ENCODE peak calls at places on chromosomes 5 and 9, in seven cellular contexts. A is neural progenitor cell, X is choroid plexus epithelial cell, V is lower lobe of right lung, T is spleen, H is fibroblast of the aortic adventitia, C is ovary. D is an unnamed sample.

GRCh38 chr9:96245399-96245798 is 56.6 kb downstream of the HSD17B3 start:
- DNase-seq in X (no peak), C (no peak), V (no peak), T (no peak), A (peak), H (no peak), D (no peak)

GRCh38 chr5:51664491-51665294 is 281.4 kb downstream of the ISL1 start:
- DNase-seq in V (no peak), C (no peak), X (no peak), A (peak), H (no peak), T (no peak), D (no peak)

GRCh38 chr5:86360801-86361200 is 256.9 kb upstream of the COX7C start:
- DNase-seq in X (no peak), C (no peak), T (no peak), H (no peak), A (no peak), V (no peak), D (no peak)

GRCh38 chr5:90740244-90740799 is 181.7 kb downstream of the ADGRV1 start:
- DNase-seq in T (no peak), X (no peak), V (no peak), A (no peak), C (no peak), H (no peak), D (peak)

GRCh38 chr9:74742792-74743389 is 144.8 kb downstream of the TRPM6 start:
- DNase-seq in V (no peak), A (peak), H (peak), X (peak), T (no peak), C (no peak), D (no peak)

GRCh38 chr9:31394040-31394473 is 990.4 kb upstream of the ACO1 start:
- DNase-seq in V (no peak), A (no peak), C (no peak), X (peak), T (no peak), H (no peak), D (no peak)

GRCh38 chr5:110441035-110441434 is 285.4 kb downstream of the TMEM232 start:
- DNase-seq in H (peak), A (peak), C (no peak), T (no peak), X (peak), V (no peak), D (peak)

GRCh38 chr5:16609412-16609811 is 7.4 kb downstream of the RETREG1 start:
- DNase-seq in V (no peak), A (peak), X (no peak), T (no peak), C (no peak), H (no peak), D (no peak)

GRCh38 chr5:68161156-68161555 is 54.4 kb upstream of the PIK3R1 start:
- DNase-seq in C (no peak), T (no peak), H (no peak), X (no peak), V (no peak), A (no peak), D (no peak)

DNA sequence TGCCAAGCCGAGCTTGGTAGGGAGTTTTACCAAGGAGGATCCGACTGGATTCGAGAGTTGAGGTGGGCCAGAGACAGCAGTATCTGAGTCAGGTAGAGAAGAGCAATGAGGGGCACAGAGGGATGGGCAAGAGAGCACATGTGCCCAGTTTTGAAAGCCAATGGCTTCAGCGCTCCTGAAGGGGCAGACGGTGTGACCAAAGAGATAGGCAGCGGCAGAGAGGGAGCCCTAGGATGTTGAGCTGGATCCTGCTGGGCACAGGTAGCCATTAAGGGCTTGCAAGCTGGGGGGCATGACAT is 941 bp downstream of the FGFR4 start:
- DNase-seq in T (no peak), A (no peak), C (no peak), V (no peak), H (no peak), X (no peak), D (no peak)
- H3K4me3 ChIP-seq in T (peak), A (peak), C (no peak), V (peak), H (no peak), X (no peak), D (peak)

GRCh38 chr5:136080483-136081180 is 51.8 kb downstream of the TGFBI start:
- DNase-seq in T (peak), C (peak), A (peak), X (peak), H (peak), V (peak), D (no peak)

GRCh38 chr5:136077046-136077445 is 48.3 kb downstream of the TGFBI start:
- DNase-seq in A (no peak), H (no peak), X (no peak), T (no peak), C (no peak), V (no peak), D (no peak)

GRCh38 chr5:136080113-136080482 is 51.3 kb downstream of the TGFBI start:
- DNase-seq in C (no peak), V (no peak), X (no peak), T (no peak), H (no peak), A (peak), D (no peak)

GRCh38 chr5:136081192-136081591 is 51.5 kb upstream of the SMAD5 start:
- DNase-seq in V (no peak), C (no peak), X (no peak), A (no peak), H (no peak), T (no peak), D (no peak)

DNA sequence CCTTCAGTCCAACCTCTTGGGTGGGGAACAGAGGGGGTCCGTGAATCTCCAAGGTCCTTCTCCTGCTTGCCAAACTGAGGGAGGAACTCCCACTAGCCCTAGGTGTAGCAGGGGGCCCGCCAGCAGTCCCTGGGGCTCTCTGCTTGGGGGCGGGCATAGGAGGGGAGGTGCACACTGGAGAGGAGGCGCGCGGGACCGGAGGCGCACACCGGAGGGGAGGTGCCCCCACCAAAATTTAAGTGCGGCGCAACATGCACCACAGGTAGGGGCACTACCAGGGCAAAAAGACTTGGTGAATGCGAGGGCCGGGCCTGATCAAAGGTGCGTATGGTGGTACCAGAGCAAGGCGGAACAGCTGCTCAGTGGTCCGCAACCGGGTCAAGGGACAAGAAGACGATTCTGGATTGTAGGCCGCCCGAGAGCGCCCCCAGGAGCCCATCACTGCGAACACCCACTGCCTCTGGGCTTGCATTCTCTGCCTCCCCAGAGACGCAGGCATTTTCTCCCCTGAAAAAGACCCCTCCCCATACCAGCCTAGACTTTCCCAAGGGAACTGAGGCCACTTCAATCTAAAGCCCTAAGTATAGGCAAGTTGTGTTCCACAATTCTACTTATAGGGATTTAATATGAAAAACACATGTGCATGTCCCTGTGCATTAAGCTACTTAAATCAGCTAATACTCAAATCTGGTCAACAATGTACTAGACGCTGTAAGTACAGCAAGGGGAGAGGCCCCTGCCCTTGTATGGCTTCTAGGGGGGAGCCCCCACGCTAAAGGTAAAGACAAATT is 50.6 kb downstream of the TGFBI start:
- DNase-seq in C (peak), A (peak), X (no peak), H (no peak), T (no peak), V (no peak), D (no peak)
- TF ChIP-seq CTCF in C (no peak), A (peak), X (peak), H (no peak), T (no peak), V (peak), D (no peak)

DNA sequence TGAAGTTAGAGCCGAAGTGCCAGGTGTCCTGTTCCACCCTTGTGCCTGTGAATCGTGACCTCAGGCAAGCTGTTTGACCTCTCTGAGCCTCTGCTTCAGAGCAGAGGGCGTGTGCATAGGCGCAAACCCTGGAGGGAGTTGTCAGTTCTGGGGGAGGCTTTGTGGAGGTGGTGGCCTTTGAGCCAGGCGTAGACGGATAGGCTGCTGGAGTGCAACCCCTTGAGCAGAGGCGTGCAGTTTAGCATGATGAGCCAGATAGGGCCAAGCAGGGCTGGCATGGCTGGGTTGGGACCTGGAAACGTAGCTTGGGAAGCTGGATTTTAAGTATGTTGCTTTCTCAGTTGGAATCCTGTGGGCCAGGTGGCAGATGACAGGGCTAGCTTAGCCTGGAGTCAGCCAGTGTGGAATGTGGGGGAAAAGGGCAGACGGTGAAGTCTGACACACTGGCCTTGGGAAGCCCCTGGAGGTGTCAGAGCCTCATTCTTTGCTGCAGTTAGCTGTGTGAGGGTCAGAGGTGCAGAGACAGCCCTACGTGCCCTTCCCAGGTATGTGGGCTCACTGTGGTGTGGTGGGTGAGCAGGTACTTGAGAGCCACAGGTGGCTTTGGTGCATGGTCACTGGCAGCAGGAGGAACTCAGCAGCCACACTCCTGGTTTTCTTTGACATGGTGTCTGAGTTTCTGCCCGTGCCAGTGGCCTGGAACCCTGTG is 93.4 kb downstream of the DAB2IP start:
- DNase-seq in V (no peak), X (no peak), A (peak), T (no peak), H (no peak), C (peak), D (no peak)
- H3K4me3 ChIP-seq in V (peak), X (no peak), A (no peak), T (peak), H (peak), C (peak), D (no peak)

GRCh38 chr5:8993031-8993430 is 552.8 kb downstream of the SEMA5A start:
- DNase-seq in A (peak), H (peak), V (no peak), T (no peak), C (no peak), X (peak), D (peak)
- TF ChIP-seq CTCF in A (peak), H (peak), V (peak), T (no peak), C (no peak), X (peak), D (peak)

GRCh38 chr5:143581649-143582048 is 178.2 kb upstream of the NR3C1 start:
- DNase-seq in X (no peak), V (no peak), C (no peak), A (no peak), T (no peak), H (no peak), D (no peak)

GRCh38 chr5:143582176-143582575 is 178.7 kb upstream of the NR3C1 start:
- DNase-seq in C (no peak), V (no peak), H (no peak), A (no peak), X (peak), T (no peak), D (no peak)

GRCh38 chr5:143582869-143583268 is 179.4 kb upstream of the NR3C1 start:
- DNase-seq in X (peak), C (no peak), A (no peak), H (no peak), V (no peak), T (no peak), D (no peak)

GRCh38 chr5:143581148-143581547 is 177.7 kb upstream of the NR3C1 start:
- DNase-seq in X (no peak), C (no peak), A (no peak), V (no peak), H (no peak), T (no peak), D (no peak)

GRCh38 chr5:143583385-143583784 is 179.9 kb upstream of the NR3C1 start:
- DNase-seq in V (no peak), T (no peak), H (no peak), C (no peak), X (no peak), A (no peak), D (no peak)
- H3K4me3 ChIP-seq in V (no peak), T (no peak), H (no peak), C (no peak), X (no peak), A (no peak), D (no peak)

GRCh38 chr9:128554155-128554862 is 1.9 kb downstream of the SPTAN1 start:
- DNase-seq in T (no peak), A (peak), H (peak), X (peak), V (peak), C (peak), D (no peak)
- TF ChIP-seq CTCF in T (no peak), A (peak), H (peak), X (peak), V (no peak), C (no peak), D (no peak)

DNA sequence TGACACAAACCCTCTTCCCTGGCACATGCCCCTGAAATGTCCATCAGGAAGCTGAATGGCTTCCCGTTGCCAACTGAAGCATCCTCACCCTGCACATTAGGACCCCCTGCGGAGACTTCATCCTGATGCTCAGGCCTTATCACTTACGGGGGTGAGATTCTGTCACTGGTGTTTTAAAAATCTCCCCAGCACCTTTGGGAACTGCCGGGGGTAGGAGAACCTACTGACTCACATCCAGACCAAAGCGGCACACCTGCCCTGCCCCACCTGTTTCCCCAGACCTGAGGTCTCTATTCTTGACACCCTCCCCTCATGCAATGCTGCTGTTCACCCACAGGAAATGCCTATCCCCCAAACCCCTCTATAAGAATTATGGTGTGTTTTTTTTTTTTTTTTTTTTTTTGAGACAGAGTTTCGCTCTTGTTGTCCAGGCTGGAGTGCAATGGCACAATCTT is 20.8 kb downstream of the TRAF1 start:
- DNase-seq in A (no peak), H (no peak), X (no peak), V (no peak), C (no peak), T (no peak), D (no peak)
- H3K4me3 ChIP-seq in A (no peak), H (no peak), X (no peak), V (no peak), C (no peak), T (no peak), D (no peak)

GRCh38 chr9:83231039-83231438 is 168.1 kb upstream of the RASEF start:
- DNase-seq in C (no peak), H (peak), V (no peak), A (peak), T (no peak), X (peak), D (no peak)
- TF ChIP-seq CTCF in C (no peak), H (peak), V (peak), A (peak), T (no peak), X (peak), D (peak)

DNA sequence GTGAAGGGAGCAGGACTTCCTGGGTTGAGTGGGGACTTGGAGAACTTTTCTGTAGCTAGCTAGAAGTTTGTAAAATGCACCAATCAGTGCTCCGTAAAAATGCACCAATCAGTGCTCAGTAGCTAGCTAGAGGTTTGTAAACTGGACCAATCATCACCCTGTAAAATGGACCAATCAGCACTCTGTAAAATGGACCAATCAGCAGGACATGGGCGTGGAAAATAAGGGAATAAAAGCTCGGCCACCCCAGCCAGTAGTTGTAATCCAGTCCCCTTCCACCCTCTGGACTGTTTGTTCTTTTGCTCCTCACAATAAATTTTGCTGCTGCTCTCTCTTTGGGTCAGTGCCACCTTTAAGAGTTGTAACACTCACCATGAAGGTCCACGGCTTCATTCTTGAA is 29.5 kb downstream of the SPATA31C2 start:
- DNase-seq in X (no peak), H (no peak), A (no peak), V (no peak), T (no peak), C (no peak), D (no peak)
- H3K4me3 ChIP-seq in X (no peak), H (no peak), A (no peak), V (no peak), T (no peak), C (no peak), D (no peak)

D was measured in LNCaP clone FGC.